ENCODE peak calls at places on chromosomes 4 and X, in five cellular contexts. B is heart right ventricle, I is neuronal stem cell, F is mesenchymal stem cell, O is mammary epithelial cell. G is an unnamed sample.

GRCh38 chrX:140661657-140662056 is 47.9 kb upstream of the LINC00632 start:
- DNase-seq in F (no peak), B (no peak), I (no peak), O (no peak), G (no peak)

GRCh38 chrX:30308263-30309138 is 689 bp downstream of the NR0B1 start:
- DNase-seq in F (peak; percentile 24), B (no peak), O (no peak), I (peak; percentile 9), G (no peak)

GRCh38 chrX:1425381-1425780 is 27.3 kb downstream of the ASMTL start:
- DNase-seq in O (no peak), F (no peak), I (no peak), B (no peak), G (no peak)

GRCh38 chr4:142656178-142656577 is 189.9 kb downstream of the INPP4B start:
- DNase-seq in I (peak; percentile 24), O (peak; percentile 48), B (no peak), F (peak; percentile 42), G (no peak)

GRCh38 chr4:27094785-27095184 is 234.1 kb downstream of the STIM2 start:
- DNase-seq in I (no peak), F (no peak), O (no peak), B (no peak), G (no peak)

GRCh38 chrX:41589634-41590270 is 99.0 kb upstream of the GPR34 start:
- DNase-seq in I (no peak), B (no peak), O (no peak), F (peak; percentile 41), G (no peak)

GRCh38 chrX:140701480-140701879 is 8.1 kb upstream of the LINC00632 start:
- DNase-seq in I (no peak), F (peak; percentile 48), O (no peak), B (no peak), G (no peak)

GRCh38 chr4:55830048-55830447 is 10.5 kb downstream of the EXOC1L start:
- DNase-seq in I (no peak), B (no peak), O (no peak), F (peak; percentile 60), G (no peak)

GRCh38 chr4:159884989-159885388 is 782.1 kb downstream of the RAPGEF2 start:
- DNase-seq in I (no peak), O (no peak), F (no peak), B (no peak), G (no peak)

GRCh38 chr4:968621-969394 is 4.6 kb downstream of the DGKQ start:
- DNase-seq in O (no peak), F (no peak), I (no peak), B (no peak), G (no peak)

GRCh38 chrX:38514014-38514854 is 47.1 kb upstream of the TSPAN7 start:
- DNase-seq in O (no peak), F (no peak), B (no peak), I (no peak), G (no peak)

GRCh38 chrX:154607370-154607769 is 11.7 kb downstream of the CTAG1B start:
- DNase-seq in O (no peak), F (no peak), I (no peak), B (no peak), G (no peak)

GRCh38 chr4:14264437-14264836 is 636.9 kb upstream of the BOD1L1 start:
- DNase-seq in B (no peak), F (no peak), I (no peak), O (no peak), G (no peak)

GRCh38 chrX:129736491-129736890 is 2.3 kb upstream of the XPNPEP2 start:
- DNase-seq in B (no peak), I (no peak), O (no peak), F (no peak), G (no peak)

GRCh38 chr4:41681054-41681453 is 67.5 kb downstream of the PHOX2B start:
- DNase-seq in O (no peak), B (peak; percentile 31), F (no peak), I (no peak), G (no peak)

GRCh38 chr4:124321370-124321769 is 391.2 kb downstream of the ANKRD50 start:
- DNase-seq in F (peak; percentile 26), B (no peak), O (no peak), I (no peak), G (no peak)

GRCh38 chrX:131675596-131676194 is 131.8 kb downstream of the OR13H1 start:
- DNase-seq in F (peak; percentile 34), B (no peak), I (peak; percentile 3), O (peak; percentile 16), G (no peak)

GRCh38 chr4:109879636-109880314 is 31.9 kb downstream of the LRIT3 start:
- DNase-seq in B (no peak), I (no peak), F (no peak), O (no peak), G (no peak)

GRCh38 chr4:154616731-154617130 is 4.3 kb upstream of the FGG start:
- DNase-seq in O (no peak), B (no peak), I (no peak), F (no peak), G (no peak)

GRCh38 chr4:57320880-57321279 is 210.7 kb upstream of the IGFBP7 start:
- DNase-seq in I (no peak), O (no peak), B (no peak), F (no peak), G (no peak)

GRCh38 chr4:66273110-66273509 is 602.8 kb upstream of the EPHA5 start:
- DNase-seq in I (no peak), O (no peak), B (no peak), F (no peak), G (no peak)
- H3K27ac ChIP-seq in I (no peak overlapping the region), O (no peak overlapping the region), B (no peak overlapping the region), F (no peak overlapping the region), G (no peak overlapping the region)

GRCh38 chr4:8938623-8939022 is 67.0 kb upstream of the HMX1 start:
- DNase-seq in I (no peak), B (no peak), O (no peak), F (no peak), G (no peak)

GRCh38 chr4:8938137-8938536 is 66.5 kb upstream of the HMX1 start:
- DNase-seq in I (no peak), F (no peak), O (no peak), B (no peak), G (no peak)

GRCh38 chr4:8928074-8928473 is 56.4 kb upstream of the HMX1 start:
- DNase-seq in B (no peak), F (no peak), O (no peak), I (no peak), G (no peak)

GRCh38 chr4:8932884-8933283 is 61.2 kb upstream of the HMX1 start:
- DNase-seq in F (no peak), I (no peak), B (no peak), O (no peak), G (no peak)
- H3K9me3 ChIP-seq in F (peaks cover 25% of the 10 kb centered on the region), I (no peaks in the 10 kb centered on the region), B (no peaks in the 10 kb centered on the region), O (no peaks in the 10 kb centered on the region), G (no peaks in the 10 kb centered on the region)

GRCh38 chr4:108477527-108478108 is 142.8 kb upstream of the RPL34 start:
- DNase-seq in B (no peak), O (no peak), F (no peak), I (no peak), G (no peak)
- H3K4me3 ChIP-seq in B (no peak overlapping the region), O (no peak overlapping the region), F (no peak overlapping the region), I (no peak overlapping the region), G (no peak overlapping the region)

DNA sequence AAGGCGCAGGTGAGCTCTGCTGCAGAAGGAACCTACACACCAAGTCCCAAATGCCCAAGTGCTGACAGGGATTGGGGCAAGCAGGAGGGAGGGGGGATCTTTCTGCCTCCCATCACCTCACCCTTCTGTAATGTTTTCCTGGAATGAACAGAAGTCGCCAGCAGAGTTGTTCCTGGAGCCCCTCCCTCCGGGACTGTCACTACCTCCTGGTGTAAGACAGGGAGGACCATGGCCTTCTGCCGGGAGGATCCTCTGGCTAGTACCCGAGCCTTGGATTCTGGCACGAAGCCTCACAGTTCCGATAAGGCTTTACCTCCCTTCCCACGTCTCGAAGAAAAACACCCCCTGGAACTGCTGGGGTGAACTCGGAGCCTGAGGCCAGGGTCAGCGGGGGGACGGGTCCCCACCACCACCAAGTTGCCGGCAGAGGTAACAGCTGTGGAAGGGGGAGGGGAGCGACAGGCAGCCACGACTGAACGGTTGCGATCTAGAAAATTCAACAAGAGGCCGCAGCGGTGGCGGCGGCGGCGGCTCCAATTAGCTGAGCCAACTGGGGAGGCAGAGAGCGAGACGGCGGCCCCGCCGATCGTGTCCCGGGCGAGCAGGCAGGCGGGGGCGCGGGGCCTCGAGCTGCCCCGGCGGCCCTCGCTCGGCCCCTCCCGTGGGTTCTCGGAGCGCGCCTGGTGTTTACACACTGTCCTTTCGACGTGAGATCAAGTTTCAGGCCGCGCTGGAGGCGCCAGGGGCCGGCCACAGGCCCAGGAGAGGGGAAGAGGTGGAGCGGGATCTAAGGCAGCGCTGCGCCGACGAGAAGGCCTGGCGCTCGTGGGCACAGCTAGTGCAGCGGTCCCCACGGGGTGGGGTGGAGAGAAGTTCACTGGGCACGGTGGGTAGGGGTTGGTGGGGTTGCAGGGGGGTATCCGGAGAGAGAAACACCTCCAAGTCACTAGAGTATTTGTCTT is 53.7 kb upstream of the BCOR start:
- DNase-seq in F (peak; percentile 69), I (no peak), O (no peak), B (no peak), G (no peak)
- H3K27ac ChIP-seq in F (no peak overlapping the region), I (no peak overlapping the region), O (no peak overlapping the region), B (no peak overlapping the region), G (no peak overlapping the region)

DNA sequence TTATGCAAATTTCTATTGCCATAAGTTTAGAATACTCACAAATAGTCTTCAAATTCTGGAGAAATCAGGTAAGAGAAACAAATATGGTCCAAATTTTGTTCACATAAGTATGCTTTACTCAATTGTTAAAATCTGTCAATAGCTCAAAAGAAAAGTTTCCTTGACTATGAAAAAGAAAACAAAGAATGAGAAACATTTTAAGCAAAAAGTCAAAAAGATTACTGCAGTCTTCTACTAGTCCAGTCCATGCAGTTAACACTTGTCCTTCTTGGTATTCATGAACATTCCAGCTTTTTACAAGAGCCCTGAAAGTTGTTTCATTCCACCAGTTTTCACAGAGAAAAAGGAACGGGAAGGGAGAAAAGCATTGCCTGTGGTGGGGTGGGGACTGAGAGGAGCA is 54.7 kb upstream of the ZXDA start:
- DNase-seq in I (no peak), F (no peak), B (no peak), O (no peak), G (no peak)
- H3K9me3 ChIP-seq in I (peaks cover 1% of the 10 kb centered on the region), F (peaks cover 61% of the 10 kb centered on the region), B (no peaks in the 10 kb centered on the region), O (peaks cover 6% of the 10 kb centered on the region), G (no peaks in the 10 kb centered on the region)

GRCh38 chrX:136191171-136191570 is 43.8 kb downstream of the FHL1 start:
- DNase-seq in O (no peak), B (no peak), F (no peak), I (no peak), G (no peak)
- H3K4me3 ChIP-seq in O (no peak overlapping the region), B (no peak overlapping the region), F (no peak overlapping the region), I (no peak overlapping the region), G (no peak overlapping the region)

DNA sequence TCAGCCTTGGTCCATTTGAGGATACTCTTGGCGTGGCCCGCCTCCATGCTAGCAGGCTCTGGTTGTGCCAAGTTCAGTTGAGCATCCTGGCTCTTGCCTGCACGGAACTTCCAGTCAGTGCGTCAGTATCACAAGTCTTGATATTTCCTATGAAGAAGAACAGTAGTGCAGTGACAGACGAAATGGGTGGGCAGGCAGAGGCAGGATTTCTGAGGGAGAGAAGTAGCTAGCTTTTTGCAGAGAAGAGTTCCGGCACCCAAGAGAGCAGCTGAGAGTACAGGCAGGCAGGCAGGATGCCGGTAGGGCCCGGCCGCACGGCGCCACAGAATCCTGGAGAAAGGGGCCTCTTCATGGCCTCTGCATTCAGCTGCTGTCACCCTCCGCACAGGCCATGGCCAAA is 56.1 kb upstream of the MSANTD1 start:
- DNase-seq in I (no peak), O (no peak), F (no peak), B (no peak), G (no peak)
- H3K27ac ChIP-seq in I (no peak overlapping the region), O (no peak overlapping the region), F (no peak overlapping the region), B (peak overlapping the region; percentile 7), G (no peak overlapping the region)

GRCh38 chr4:54225671-54226398 is 3.3 kb upstream of the PDGFRA start:
- DNase-seq in B (no peak), I (peak; percentile 9), O (no peak), F (peak; percentile 48), G (no peak)
- H3K9me3 ChIP-seq in B (no peaks in the 10 kb centered on the region), I (no peaks in the 10 kb centered on the region), O (no peaks in the 10 kb centered on the region), F (no peaks in the 10 kb centered on the region), G (no peaks in the 10 kb centered on the region)

G was measured in effector memory CD4-positive, alpha-beta T cell.